ENCODE peak calls at places on chromosomes 7 and 10, in seven cellular contexts. K is adrenal gland, L is choroid plexus epithelial cell, P is WTC11, N is endothelial cell of umbilical vein, E is left ventricle myocardium inferior, S is colonic mucosa. A is an unnamed sample.

GRCh38 chr10:19169684-19170083 is 121.1 kb downstream of the MALRD1 start:
- DNase-seq in P (no peak), E (no peak), L (peak), N (no peak), K (no peak), S (no peak), A (no peak)

GRCh38 chr7:154835924-154836529 is 166.9 kb downstream of the PAXIP1 start:
- DNase-seq in K (no peak), P (no peak), N (no peak), L (no peak), E (no peak), S (no peak), A (no peak)

GRCh38 chr7:44531421-44532380 is 9.4 kb downstream of the NPC1L1 start:
- DNase-seq in N (no peak), P (no peak), S (no peak), L (no peak), E (no peak), K (no peak), A (no peak)

GRCh38 chr7:13991791-13992620 is 2.5 kb upstream of the ETV1 start:
- DNase-seq in P (no peak), N (peak), L (no peak), K (no peak), E (no peak), S (no peak), A (no peak)

GRCh38 chr10:6220418-6221191 is 17.9 kb downstream of the PFKFB3 start:
- DNase-seq in E (no peak), K (no peak), L (peak), S (no peak), P (no peak), N (no peak), A (no peak)

GRCh38 chr7:148142660-148143248 is 447.8 kb upstream of the C7orf33 start:
- DNase-seq in E (no peak), N (no peak), P (no peak), K (peak), L (peak), S (peak), A (no peak)

GRCh38 chr10:94115725-94116124 is 122.0 kb downstream of the PLCE1 start:
- DNase-seq in P (no peak), S (no peak), E (no peak), L (peak), N (no peak), K (no peak), A (no peak)

GRCh38 chr10:77877461-77878344 is 48.9 kb downstream of the DLG5 start:
- DNase-seq in P (peak), E (peak), L (peak), N (peak), K (peak), S (no peak), A (no peak)

GRCh38 chr7:114375914-114376313 is 38.7 kb upstream of the FOXP2 start:
- DNase-seq in K (no peak), L (no peak), N (no peak), E (no peak), P (no peak), S (no peak), A (no peak)

GRCh38 chr10:133030791-133031190 is 56.9 kb upstream of the ADGRA1 start:
- DNase-seq in E (no peak), S (no peak), N (no peak), K (no peak), L (no peak), P (peak), A (no peak)

GRCh38 chr10:110171032-110171431 is 36.4 kb upstream of the MXI1 start:
- DNase-seq in N (no peak), L (no peak), E (no peak), S (no peak), P (no peak), K (no peak), A (peak)

GRCh38 chr10:106577266-106577665 is 587.2 kb downstream of the SORCS1 start:
- DNase-seq in N (no peak), L (peak), P (peak), K (no peak), E (no peak), S (no peak), A (no peak)

GRCh38 chr10:110414563-110415309 is 83.0 kb upstream of the DUSP5 start:
- DNase-seq in S (peak), P (no peak), E (no peak), L (peak), K (peak), N (no peak), A (no peak)

GRCh38 chr10:26621243-26621888 is 76.1 kb upstream of the PDSS1 start:
- DNase-seq in E (no peak), P (no peak), N (no peak), S (no peak), K (no peak), L (no peak), A (no peak)

GRCh38 chr10:44882146-44882720 is 28.9 kb upstream of the TMEM72 start:
- DNase-seq in L (no peak), S (no peak), P (no peak), N (no peak), K (no peak), E (no peak), A (no peak)

GRCh38 chr10:129542589-129542988 is 75.5 kb downstream of the MGMT start:
- DNase-seq in N (no peak), K (no peak), P (no peak), S (no peak), E (no peak), L (no peak), A (peak)

GRCh38 chr7:1856966-1857441 is 186.9 kb downstream of the ELFN1 start:
- DNase-seq in S (no peak), E (no peak), P (peak), N (no peak), K (peak), L (no peak), A (no peak)

GRCh38 chr10:25071227-25071626 is 54.8 kb downstream of the THNSL1 start:
- DNase-seq in K (no peak), S (no peak), E (no peak), N (no peak), P (no peak), L (no peak), A (no peak)

GRCh38 chr10:29784175-29784773 is 149.5 kb upstream of the SVIL start:
- DNase-seq in K (peak), N (peak), P (peak), L (peak), E (no peak), S (no peak), A (peak)

GRCh38 chr10:84336406-84336805 is 8.0 kb downstream of the CCSER2 start:
- DNase-seq in L (no peak), K (no peak), E (no peak), P (no peak), S (no peak), N (no peak), A (no peak)

GRCh38 chr10:45034301-45034700 is 33.6 kb downstream of the ZNF22 start:
- DNase-seq in N (no peak), S (no peak), L (peak), K (no peak), E (no peak), P (no peak), A (no peak)

GRCh38 chr7:76294344-76295024 is 8.0 kb upstream of the HSPB1 start:
- DNase-seq in K (peak), N (peak), L (peak), S (peak), P (peak), E (peak), A (peak)

GRCh38 chr7:124536156-124536762 is 229.3 kb downstream of the GPR37 start:
- DNase-seq in E (no peak), L (peak), K (no peak), S (no peak), N (peak), P (no peak), A (no peak)

GRCh38 chr10:124085680-124086079 is 7.7 kb downstream of the CHST15 start:
- DNase-seq in P (no peak), E (no peak), S (no peak), N (no peak), L (no peak), K (no peak), A (no peak)

GRCh38 chr10:69863580-69863979 is 61.9 kb downstream of the COL13A1 start:
- DNase-seq in L (peak), S (no peak), N (peak), E (no peak), K (no peak), P (no peak), A (no peak)

GRCh38 chr7:5477723-5478531 is 54.3 kb upstream of the TNRC18 start:
- DNase-seq in L (no peak), E (no peak), S (no peak), N (peak), P (peak), K (no peak), A (no peak)

GRCh38 chr10:43708256-43708655 is 59.6 kb upstream of the ZNF32 start:
- DNase-seq in S (no peak), K (no peak), P (no peak), L (no peak), N (no peak), E (no peak), A (no peak)

GRCh38 chr7:45567713-45568112 is 6.5 kb upstream of the ADCY1 start:
- DNase-seq in S (no peak), P (no peak), K (no peak), N (no peak), L (no peak), E (no peak), A (no peak)

GRCh38 chr7:16891874-16892620 is 10.3 kb upstream of the AGR3 start:
- DNase-seq in K (no peak), P (no peak), E (no peak), S (no peak), N (no peak), L (peak), A (no peak)

GRCh38 chr7:151680810-151681209 is 161.1 kb upstream of the RHEB start:
- DNase-seq in E (no peak), K (no peak), S (no peak), P (no peak), N (no peak), L (peak), A (no peak)

GRCh38 chr7:105648561-105649401 is 67.5 kb upstream of the EFCAB10 start:
- DNase-seq in E (no peak), P (no peak), N (peak), L (no peak), S (peak), K (no peak), A (no peak)

GRCh38 chr7:121336579-121336978 is 7.8 kb downstream of the WNT16 start:
- DNase-seq in E (no peak), L (peak), S (no peak), P (no peak), N (no peak), K (no peak), A (no peak)

GRCh38 chr7:127983804-127984332 is 47.4 kb downstream of the LRRC4 start:
- DNase-seq in K (no peak), P (no peak), S (no peak), L (peak), E (no peak), N (peak), A (no peak)

GRCh38 chr7:24835643-24836042 is 78.4 kb upstream of the GSDME start:
- DNase-seq in E (no peak), P (no peak), N (no peak), K (no peak), L (no peak), S (no peak), A (no peak)

GRCh38 chr10:5573968-5574641 is 49.3 kb downstream of the CALML3 start:
- DNase-seq in S (no peak), K (no peak), N (no peak), P (no peak), L (peak), E (peak), A (no peak)

GRCh38 chr10:91185239-91185875 is 35.1 kb upstream of the PCGF5 start:
- DNase-seq in S (no peak), P (no peak), K (peak), L (peak), E (no peak), N (no peak), A (no peak)

GRCh38 chr10:6074489-6075301 is 12.5 kb upstream of the IL2RA start:
- DNase-seq in K (no peak), E (no peak), N (no peak), L (peak), S (no peak), P (no peak), A (no peak)

GRCh38 chr10:116658152-116658551 is 37.4 kb downstream of the PNLIPRP2 start:
- DNase-seq in N (no peak), P (no peak), L (no peak), K (no peak), S (no peak), E (no peak), A (no peak)

GRCh38 chr7:158976468-158976848 is 120.1 kb downstream of the DYNC2I1 start:
- DNase-seq in P (no peak), S (no peak), K (no peak), N (no peak), L (no peak), E (no peak), A (no peak)

GRCh38 chr7:158973941-158974785 is 117.8 kb downstream of the DYNC2I1 start:
- DNase-seq in L (no peak), N (no peak), K (no peak), S (no peak), E (no peak), P (peak), A (no peak)

GRCh38 chr7:158976849-158977593 is 120.7 kb downstream of the DYNC2I1 start:
- DNase-seq in E (peak), L (peak), S (peak), P (peak), K (peak), N (peak), A (no peak)

GRCh38 chr7:158973440-158973839 is 117.1 kb downstream of the DYNC2I1 start:
- DNase-seq in E (peak), L (peak), N (no peak), P (peak), K (peak), S (no peak), A (no peak)

DNA sequence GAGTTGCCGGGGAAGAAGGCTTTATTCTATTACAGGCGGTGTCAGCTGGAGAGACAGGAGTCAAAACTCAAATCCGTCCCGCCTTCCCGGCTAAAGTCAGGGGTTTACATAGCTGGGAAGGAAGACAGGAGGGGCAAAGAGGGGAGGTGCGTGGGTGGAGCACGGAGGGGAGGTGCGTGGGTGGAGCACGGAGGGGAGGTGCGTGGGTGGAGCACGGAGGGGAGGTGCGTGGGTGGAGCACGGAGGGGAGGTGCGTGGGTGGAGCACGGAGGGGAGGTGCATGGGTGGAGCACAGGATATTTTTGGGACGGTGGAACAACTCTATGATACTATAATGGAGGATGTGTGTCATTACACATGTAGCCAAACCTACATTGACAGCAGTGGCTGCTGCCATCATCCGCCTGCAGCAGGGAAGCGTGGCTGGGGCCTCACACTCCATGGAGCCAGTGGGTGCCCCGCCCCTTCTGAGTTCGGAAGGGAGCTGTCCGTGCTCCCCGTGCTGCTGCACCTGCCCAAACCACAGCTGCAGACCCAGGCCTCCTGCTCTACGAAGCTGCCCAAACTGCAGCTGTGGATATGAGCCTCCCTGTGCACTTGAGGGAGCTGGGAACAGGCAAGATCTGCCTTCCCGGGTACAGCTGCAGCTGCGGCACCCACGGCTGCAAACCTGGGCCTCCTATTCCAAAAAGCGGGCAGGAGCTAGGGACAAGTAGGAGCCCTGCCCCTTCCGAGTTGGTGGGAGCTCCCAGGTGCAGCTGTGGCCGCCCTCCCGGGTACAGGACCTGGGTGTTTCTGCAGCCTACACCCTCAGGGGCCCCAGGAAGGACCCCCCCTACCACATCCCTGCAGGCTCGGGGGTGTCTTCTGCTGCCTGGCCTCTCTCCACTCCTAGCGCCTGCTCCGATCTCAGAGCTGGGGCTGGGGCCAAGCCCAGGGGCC is 119.4 kb downstream of the DYNC2I1 start:
- DNase-seq in S (no peak), K (no peak), L (no peak), E (no peak), N (no peak), P (peak), A (no peak)
- TF ChIP-seq CTCF in S (no peak), K (no peak), L (no peak), E (no peak), N (no peak), P (no peak), A (no peak)

DNA sequence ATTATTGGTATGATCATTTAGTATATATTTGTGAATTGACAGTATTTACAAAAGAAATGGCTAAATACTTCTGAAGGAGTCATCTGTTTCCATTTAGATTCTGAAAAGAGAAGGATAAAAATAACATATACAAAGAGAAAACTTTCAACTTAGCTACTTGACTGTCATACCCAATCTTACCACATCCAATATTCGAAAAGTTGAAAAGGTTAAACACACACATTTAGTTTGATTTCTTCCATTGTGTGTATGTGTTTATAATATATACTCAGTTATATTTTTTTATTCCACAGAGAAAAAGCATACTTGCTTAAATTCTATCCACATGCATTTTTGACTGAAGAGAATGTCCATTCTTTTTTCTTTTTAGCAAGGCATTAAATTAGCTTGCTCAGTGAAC is 470.7 kb downstream of the TFEC start:
- DNase-seq in S (no peak), K (no peak), N (no peak), E (no peak), P (no peak), L (no peak), A (no peak)
- TF ChIP-seq CTCF in S (no peak), K (no peak), N (no peak), E (no peak), P (no peak), L (no peak), A (no peak)

GRCh38 chr7:91310829-91311460 is 46.7 kb downstream of the FZD1 start:
- DNase-seq in P (no peak), S (peak), L (peak), K (no peak), E (peak), N (no peak), A (no peak)
- TF ChIP-seq CTCF in P (no peak), S (no peak), L (no peak), K (no peak), E (no peak), N (no peak), A (no peak)

DNA sequence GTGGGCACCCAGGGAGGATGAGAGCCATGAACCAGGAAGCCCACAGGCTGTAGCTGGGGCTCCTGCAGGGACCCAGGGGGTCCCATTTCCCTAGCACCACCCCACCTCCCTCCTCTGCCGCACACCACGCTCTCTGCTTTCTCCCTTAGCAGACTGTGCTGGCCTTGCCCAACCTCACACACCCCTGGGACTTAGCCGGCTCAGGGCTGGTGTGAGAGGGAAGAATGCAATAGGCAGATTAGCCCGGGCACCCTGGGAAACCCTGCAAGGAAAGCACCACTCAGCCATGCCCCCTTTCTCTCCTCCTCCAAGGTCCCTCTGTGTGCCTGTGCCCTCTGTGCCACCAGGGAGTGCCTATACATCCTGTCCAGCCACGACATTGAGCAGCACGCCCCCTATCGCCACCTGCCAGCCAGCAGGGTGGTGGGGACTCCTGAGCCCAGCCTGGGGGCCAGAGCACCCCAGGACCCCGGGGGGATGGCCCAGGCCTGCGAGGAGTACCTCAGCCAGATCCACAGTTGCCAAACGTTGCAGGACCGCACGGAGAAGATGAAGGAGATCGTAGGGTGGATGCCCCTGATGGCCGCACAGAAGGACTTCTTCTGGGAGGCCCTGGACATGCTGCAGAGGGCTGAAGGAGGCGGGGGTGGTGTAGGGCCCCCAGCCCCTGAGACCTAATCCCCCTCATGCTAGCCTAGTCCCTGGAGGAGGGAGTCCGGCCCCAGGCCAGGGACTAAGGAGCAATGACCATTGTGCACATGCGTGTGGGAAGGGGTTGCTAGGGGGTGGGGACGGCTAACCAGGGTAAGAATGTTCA is 1.7 kb upstream of the PCOLCE start:
- DNase-seq in N (no peak), P (peak), S (no peak), E (no peak), L (no peak), K (no peak), A (no peak)
- TF ChIP-seq CTCF in N (no peak), P (no peak), S (no peak), E (no peak), L (no peak), K (no peak), A (no peak)

DNA sequence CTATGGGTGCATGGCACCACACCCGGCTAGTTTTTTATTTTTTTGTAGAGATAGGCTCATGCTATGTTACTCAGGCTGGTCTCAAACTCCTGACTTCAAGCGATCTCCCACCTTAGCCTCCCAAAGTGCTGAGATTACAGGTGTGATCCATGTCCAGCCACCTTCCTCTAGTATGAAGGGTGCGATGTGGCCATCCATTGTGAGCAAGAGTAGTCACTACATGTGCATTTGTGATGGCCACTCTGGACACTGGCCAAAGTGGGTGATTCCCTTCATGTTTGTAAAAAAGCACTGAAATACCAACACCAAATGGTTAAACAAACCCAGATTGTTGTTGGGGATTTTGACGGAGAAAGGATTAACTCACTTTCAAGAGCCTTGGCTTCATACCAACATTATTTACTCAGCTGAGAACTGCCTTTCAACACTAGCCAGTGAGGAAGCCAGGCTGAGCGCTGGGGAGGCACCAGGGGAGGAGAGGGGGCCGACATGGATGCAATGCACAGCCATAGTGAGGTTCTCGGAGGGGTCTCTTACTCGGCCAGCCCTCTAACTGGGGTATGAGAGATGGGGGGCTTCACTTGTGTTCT is 198.1 kb upstream of the LYZL2 start:
- DNase-seq in S (no peak), P (no peak), N (peak), E (no peak), L (peak), K (no peak), A (no peak)
- TF ChIP-seq CTCF in S (no peak), P (no peak), N (no peak), E (no peak), L (no peak), K (no peak), A (no peak)

A was measured in osteocyte.